ENCODE peak calls at places on chromosomes 6 and 20, in seven cellular contexts. B is HCT116, G is neural crest cell, P is germinal center, K is NCI-H446, J is Ammon's horn, V is DMS153. Y is an unnamed sample.

GRCh38 chr6:130389142-130389541 is 23.3 kb downstream of the TMEM200A start:
- DNase-seq in B (no peak), G (no peak), P (no peak), K (no peak), J (no peak), V (no peak), Y (no peak)

GRCh38 chr6:12148317-12148801 is 136.2 kb downstream of the HIVEP1 start:
- DNase-seq in B (no peak), G (no peak), P (no peak), K (no peak), J (no peak), V (no peak), Y (no peak)

GRCh38 chr6:118468682-118469465 is 79.2 kb upstream of the PLN start:
- DNase-seq in B (no peak), G (no peak), P (no peak), K (no peak), J (no peak), V (peak; percentile 97), Y (peak; percentile 95)

GRCh38 chr6:1611572-1612385 is 2.1 kb downstream of the FOXC1 start:
- DNase-seq in B (no peak), G (no peak), P (no peak), K (peak; percentile 19), J (no peak), V (no peak), Y (no peak)

GRCh38 chr6:42300185-42300584 is 82.5 kb upstream of the MRPS10 start:
- DNase-seq in B (no peak), G (no peak), P (no peak), K (no peak), J (no peak), V (no peak), Y (no peak)

GRCh38 chr20:45833883-45834796 is 541 bp downstream of the SNX21 start:
- DNase-seq in B (no peak), G (peak; percentile 68), P (peak; percentile 73), K (peak; percentile 63), J (peak; percentile 86), V (no peak), Y (peak; percentile 81)

GRCh38 chr20:40073535-40074111 is 615.4 kb downstream of the MAFB start:
- DNase-seq in B (no peak), G (no peak), P (no peak), K (no peak), J (no peak), V (no peak), Y (no peak)

GRCh38 chr6:14925627-14926026 is 320.2 kb upstream of the JARID2 start:
- DNase-seq in B (no peak), G (no peak), P (no peak), K (no peak), J (no peak), V (no peak), Y (no peak)

Y was measured in NCI-H345.